ENCODE peak calls at places on chromosomes 16 and 17, in eight cellular contexts. P is fibroblast of the aortic adventitia, L is EL, K is Right ventricle myocardium superior, X is vagina, A is nephron progenitor cell, W is GM10248, D is nucleus accumbens. F is an unnamed sample.

GRCh38 chr17:17900615-17901520 is 64.1 kb upstream of the SREBF1 start:
- DNase-seq in A (no peak), W (no peak), D (no peak), P (peak), K (peak), L (peak), X (no peak), F (no peak)

GRCh38 chr17:60676758-60677307 is 818 bp upstream of the BCAS3 start:
- DNase-seq in A (no peak), P (no peak), X (no peak), D (no peak), L (no peak), W (no peak), K (no peak), F (no peak)

GRCh38 chr17:28599311-28600184 is 723 bp upstream of the SPAG5 start:
- DNase-seq in X (no peak), W (peak), A (no peak), L (peak), P (peak), D (no peak), K (peak), F (peak)

GRCh38 chr17:73710095-73710592 is 65.9 kb upstream of the SDK2 start:
- DNase-seq in X (no peak), L (no peak), D (peak), K (peak), W (peak), A (peak), P (peak), F (peak)

GRCh38 chr16:2145843-2146242 is 2.6 kb upstream of the RAB26 start:
- DNase-seq in P (no peak), L (no peak), W (no peak), X (no peak), D (no peak), K (no peak), A (no peak), F (no peak)

GRCh38 chr16:1286492-1287094 is 22.8 kb upstream of the UBE2I start:
- DNase-seq in X (no peak), K (no peak), D (no peak), W (no peak), L (no peak), A (no peak), P (no peak), F (no peak)

GRCh38 chr16:23424292-23424958 is 28.6 kb downstream of the COG7 start:
- DNase-seq in L (no peak), X (no peak), W (no peak), A (no peak), D (no peak), K (no peak), P (no peak), F (no peak)

GRCh38 chr16:4087990-4088577 is 28.2 kb downstream of the ADCY9 start:
- DNase-seq in P (no peak), K (no peak), D (no peak), A (no peak), X (no peak), W (no peak), L (no peak), F (no peak)

GRCh38 chr16:4517812-4518211 is 20.8 kb downstream of the CDIP1 start:
- DNase-seq in L (peak), A (peak), X (no peak), D (no peak), P (peak), K (no peak), W (no peak), F (no peak)

GRCh38 chr17:80704381-80704819 is 159.8 kb downstream of the RPTOR start:
- DNase-seq in A (no peak), K (no peak), D (no peak), X (no peak), L (peak), W (no peak), P (peak), F (no peak)

GRCh38 chr16:4090476-4090875 is 25.8 kb downstream of the ADCY9 start:
- DNase-seq in W (no peak), P (peak), X (no peak), D (no peak), L (no peak), K (peak), A (no peak), F (no peak)

GRCh38 chr17:13957636-13958035 is 111.7 kb upstream of the COX10 start:
- DNase-seq in D (no peak), X (no peak), W (no peak), A (no peak), K (no peak), P (peak), L (peak), F (no peak)

GRCh38 chr16:70520612-70521297 is 2.6 kb downstream of the COG4 start:
- DNase-seq in X (no peak), K (no peak), D (no peak), L (peak), P (peak), A (no peak), W (peak), F (no peak)

GRCh38 chr16:78447164-78447563 is 347.7 kb downstream of the WWOX start:
- DNase-seq in P (no peak), X (no peak), D (no peak), W (no peak), K (no peak), A (no peak), L (no peak), F (no peak)

GRCh38 chr17:5708344-5708743 is 124.0 kb upstream of the NLRP1 start:
- DNase-seq in K (no peak), P (no peak), D (no peak), X (no peak), L (no peak), W (no peak), A (no peak), F (no peak)

GRCh38 chr17:58313815-58314705 is 14.5 kb downstream of the TSPOAP1 start:
- DNase-seq in D (no peak), K (no peak), A (no peak), X (no peak), P (no peak), W (no peak), L (no peak), F (no peak)

GRCh38 chr17:66351053-66351452 is 48.6 kb downstream of the PRKCA start:
- DNase-seq in P (no peak), W (no peak), X (no peak), D (no peak), A (no peak), L (no peak), K (peak), F (no peak)

F was measured in Caco-2.